ENCODE peak calls at places on chromosomes 1 and 21, in eight cellular contexts. G is NCI-H1105, V is NCI-H345, I is omental fat pad, Z is KG1, P is AG04450, T is hypothalamus, C is neuronal stem cell. O is an unnamed sample.

GRCh38 chr1:103197266-103197665 is 88.9 kb upstream of the COL11A1 start:
- DNase-seq in G (no peak), V (no peak), I (no peak), Z (no peak), P (no peak), T (no peak), C (no peak), O (no peak)

GRCh38 chr1:21012937-21013336 is 163.8 kb downstream of the EIF4G3 start:
- DNase-seq in G (no peak), V (no peak), I (no peak), Z (no peak), P (no peak), T (no peak), C (peak; percentile 15), O (no peak)

GRCh38 chr1:40987439-40988276 is 8.2 kb downstream of the CTPS1 start:
- DNase-seq in G (no peak), V (no peak), I (no peak), Z (no peak), P (no peak), T (no peak), C (no peak), O (no peak)

GRCh38 chr1:6270432-6270831 is 9.5 kb upstream of the GPR153 start:
- DNase-seq in G (no peak), V (peak; percentile 34), I (no peak), Z (no peak), P (no peak), T (no peak), C (no peak), O (no peak)

GRCh38 chr1:53061123-53061858 is 722 bp upstream of the PODN start:
- DNase-seq in G (no peak), V (no peak), I (no peak), Z (no peak), P (no peak), T (no peak), C (no peak), O (no peak)

GRCh38 chr21:37292946-37293345 is 25.8 kb upstream of the VPS26C start:
- DNase-seq in G (no peak), V (no peak), I (no peak), Z (no peak), P (no peak), T (no peak), C (no peak), O (no peak)

GRCh38 chr1:240611619-240612490 is at the start of gene GREM2:
- DNase-seq in G (peak; percentile 20), V (peak; percentile 62), I (no peak), Z (no peak), P (peak; percentile 86), T (peak; percentile 2), C (peak; percentile 56), O (no peak)

GRCh38 chr1:155040358-155041093 is 6.9 kb downstream of the DCST1 start:
- DNase-seq in G (no peak), V (no peak), I (no peak), Z (no peak), P (no peak), T (no peak), C (no peak), O (no peak)

GRCh38 chr1:53899206-53899628 is 5.2 kb downstream of the DIO1 start:
- DNase-seq in G (peak; percentile 66), V (no peak), I (no peak), Z (no peak), P (peak; percentile 41), T (no peak), C (no peak), O (no peak)

GRCh38 chr1:234433563-234434285 is 45.3 kb downstream of the TARBP1 start:
- DNase-seq in G (no peak), V (no peak), I (no peak), Z (no peak), P (peak; percentile 18), T (no peak), C (no peak), O (no peak)

O was measured in stimulated activated naive CD4-positive, alpha-beta T cell.